ENCODE peak calls at places on chromosome 10, in five cellular contexts. One of them, this sample, is unnamed.

GRCh38 chr10:2985729-2986232 is 81.6 kb upstream of the PFKP start:
- DNase-seq in tibial nerve: no peak
- DNase-seq in GM23338: no peak
- DNase-seq in B cell: no peak
- DNase-seq in transverse colon: peak
- DNase-seq in this sample: no peak

GRCh38 chr10:46227571-46228075 is 59.2 kb upstream of the ANTXRL start:
- DNase-seq in tibial nerve: no peak
- DNase-seq in GM23338: no peak
- DNase-seq in B cell: no peak
- DNase-seq in transverse colon: no peak
- DNase-seq in this sample: peak

GRCh38 chr10:19014034-19014433 is 34.6 kb upstream of the MALRD1 start:
- DNase-seq in tibial nerve: no peak
- DNase-seq in GM23338: no peak
- DNase-seq in B cell: no peak
- DNase-seq in transverse colon: no peak
- DNase-seq in this sample: no peak

GRCh38 chr10:92790449-92790848 is 57.9 kb upstream of the EXOC6 start:
- DNase-seq in tibial nerve: no peak
- DNase-seq in GM23338: no peak
- DNase-seq in B cell: peak
- DNase-seq in transverse colon: no peak
- DNase-seq in this sample: no peak

GRCh38 chr10:11170993-11171416 is 153.3 kb downstream of the CELF2 start:
- DNase-seq in tibial nerve: no peak
- DNase-seq in GM23338: no peak
- DNase-seq in B cell: no peak
- DNase-seq in transverse colon: no peak
- DNase-seq in this sample: no peak

GRCh38 chr10:96585726-96586418 is 940 bp downstream of the TM9SF3 start:
- DNase-seq in tibial nerve: no peak
- DNase-seq in GM23338: peak
- DNase-seq in B cell: no peak
- DNase-seq in transverse colon: peak
- DNase-seq in this sample: no peak

GRCh38 chr10:89679986-89680385 is 21.4 kb upstream of the KIF20B start:
- DNase-seq in tibial nerve: no peak
- DNase-seq in GM23338: no peak
- DNase-seq in B cell: no peak
- DNase-seq in transverse colon: no peak
- DNase-seq in this sample: no peak

GRCh38 chr10:89555688-89556445 is 20.5 kb upstream of the SLC16A12 start:
- DNase-seq in tibial nerve: no peak
- DNase-seq in GM23338: peak
- DNase-seq in B cell: no peak
- DNase-seq in transverse colon: no peak
- DNase-seq in this sample: no peak

GRCh38 chr10:35216303-35216905 is 89.8 kb downstream of the CREM start:
- DNase-seq in tibial nerve: peak
- DNase-seq in GM23338: no peak
- DNase-seq in B cell: no peak
- DNase-seq in transverse colon: peak
- DNase-seq in this sample: no peak

GRCh38 chr10:123990889-123991288 is 99.3 kb upstream of the CPXM2 start:
- DNase-seq in tibial nerve: no peak
- DNase-seq in GM23338: no peak
- DNase-seq in B cell: no peak
- DNase-seq in transverse colon: no peak
- DNase-seq in this sample: no peak

GRCh38 chr10:17354781-17355180 is 99.6 kb downstream of the ST8SIA6 start:
- DNase-seq in tibial nerve: no peak
- DNase-seq in GM23338: no peak
- DNase-seq in B cell: no peak
- DNase-seq in transverse colon: no peak
- DNase-seq in this sample: no peak

GRCh38 chr10:46022978-46023702 is 7.3 kb downstream of the NCOA4 start:
- DNase-seq in tibial nerve: peak
- DNase-seq in GM23338: peak
- DNase-seq in B cell: peak
- DNase-seq in transverse colon: peak
- DNase-seq in this sample: peak

GRCh38 chr10:10826125-10826524 is 191.5 kb upstream of the CELF2 start:
- DNase-seq in tibial nerve: no peak
- DNase-seq in GM23338: no peak
- DNase-seq in B cell: no peak
- DNase-seq in transverse colon: no peak
- DNase-seq in this sample: no peak

GRCh38 chr10:24721254-24722106 is 2.2 kb downstream of the ARHGAP21 start:
- DNase-seq in tibial nerve: no peak
- DNase-seq in GM23338: peak
- DNase-seq in B cell: no peak
- DNase-seq in transverse colon: peak
- DNase-seq in this sample: peak

GRCh38 chr10:35579726-35580420 is 25.3 kb upstream of the GJD4 start:
- DNase-seq in tibial nerve: no peak
- DNase-seq in GM23338: no peak
- DNase-seq in B cell: no peak
- DNase-seq in transverse colon: no peak
- DNase-seq in this sample: no peak

GRCh38 chr10:119302172-119302571 is 94.8 kb downstream of the GRK5 start:
- DNase-seq in tibial nerve: no peak
- DNase-seq in GM23338: no peak
- DNase-seq in B cell: no peak
- DNase-seq in transverse colon: no peak
- DNase-seq in this sample: no peak

GRCh38 chr10:54854389-54854788 is 53.4 kb upstream of the PCDH15 start:
- DNase-seq in tibial nerve: no peak
- DNase-seq in GM23338: no peak
- DNase-seq in B cell: no peak
- DNase-seq in transverse colon: no peak
- DNase-seq in this sample: no peak

GRCh38 chr10:83536426-83536825 is 602.9 kb upstream of the GHITM start:
- DNase-seq in tibial nerve: no peak
- DNase-seq in GM23338: no peak
- DNase-seq in B cell: no peak
- DNase-seq in transverse colon: no peak
- DNase-seq in this sample: no peak

GRCh38 chr10:122503886-122504285 is 42.5 kb downstream of the HTRA1 start:
- DNase-seq in tibial nerve: no peak
- DNase-seq in GM23338: no peak
- DNase-seq in B cell: no peak
- DNase-seq in transverse colon: no peak
- DNase-seq in this sample: no peak

GRCh38 chr10:46031648-46032532 is 1.5 kb upstream of the NCOA4 start:
- DNase-seq in tibial nerve: no peak
- DNase-seq in GM23338: no peak
- DNase-seq in B cell: no peak
- DNase-seq in transverse colon: no peak
- DNase-seq in this sample: no peak

GRCh38 chr10:87862644-87863101 is 660 bp downstream of the KLLN start:
- DNase-seq in tibial nerve: no peak
- DNase-seq in GM23338: no peak
- DNase-seq in B cell: no peak
- DNase-seq in transverse colon: no peak
- DNase-seq in this sample: no peak

GRCh38 chr10:118444016-118444415 is 101.9 kb upstream of the FAM204A start:
- DNase-seq in tibial nerve: no peak
- DNase-seq in GM23338: no peak
- DNase-seq in B cell: no peak
- DNase-seq in transverse colon: no peak
- DNase-seq in this sample: no peak

GRCh38 chr10:29501692-29502091 is 133.1 kb downstream of the SVIL start:
- DNase-seq in tibial nerve: no peak
- DNase-seq in GM23338: no peak
- DNase-seq in B cell: no peak
- DNase-seq in transverse colon: no peak
- DNase-seq in this sample: no peak

GRCh38 chr10:79142522-79143309 is 74.0 kb downstream of the ZMIZ1 start:
- DNase-seq in tibial nerve: no peak
- DNase-seq in GM23338: no peak
- DNase-seq in B cell: no peak
- DNase-seq in transverse colon: no peak
- DNase-seq in this sample: no peak

GRCh38 chr10:15824498-15824897 is 35.8 kb downstream of the MINDY3 start:
- DNase-seq in tibial nerve: no peak
- DNase-seq in GM23338: no peak
- DNase-seq in B cell: no peak
- DNase-seq in transverse colon: no peak
- DNase-seq in this sample: no peak

GRCh38 chr10:117240105-117240729 is 697 bp upstream of the SLC18A2 start:
- DNase-seq in tibial nerve: no peak
- DNase-seq in GM23338: peak
- DNase-seq in B cell: no peak
- DNase-seq in transverse colon: no peak
- DNase-seq in this sample: no peak

GRCh38 chr10:60536529-60537114 is 146.9 kb upstream of the ANK3 start:
- DNase-seq in tibial nerve: no peak
- DNase-seq in GM23338: no peak
- DNase-seq in B cell: no peak
- DNase-seq in transverse colon: no peak
- DNase-seq in this sample: no peak

GRCh38 chr10:122279725-122280141 is 8.6 kb downstream of the BTBD16 start:
- DNase-seq in tibial nerve: no peak
- DNase-seq in GM23338: peak
- DNase-seq in B cell: no peak
- DNase-seq in transverse colon: no peak
- DNase-seq in this sample: peak

GRCh38 chr10:78211476-78212110 is 177.9 kb downstream of the RPS24 start:
- DNase-seq in tibial nerve: peak
- DNase-seq in GM23338: peak
- DNase-seq in B cell: no peak
- DNase-seq in transverse colon: no peak
- DNase-seq in this sample: no peak

GRCh38 chr10:132497788-132498561 is 39.6 kb upstream of the INPP5A start:
- DNase-seq in tibial nerve: no peak
- DNase-seq in GM23338: no peak
- DNase-seq in B cell: no peak
- DNase-seq in transverse colon: no peak
- DNase-seq in this sample: no peak

DNA sequence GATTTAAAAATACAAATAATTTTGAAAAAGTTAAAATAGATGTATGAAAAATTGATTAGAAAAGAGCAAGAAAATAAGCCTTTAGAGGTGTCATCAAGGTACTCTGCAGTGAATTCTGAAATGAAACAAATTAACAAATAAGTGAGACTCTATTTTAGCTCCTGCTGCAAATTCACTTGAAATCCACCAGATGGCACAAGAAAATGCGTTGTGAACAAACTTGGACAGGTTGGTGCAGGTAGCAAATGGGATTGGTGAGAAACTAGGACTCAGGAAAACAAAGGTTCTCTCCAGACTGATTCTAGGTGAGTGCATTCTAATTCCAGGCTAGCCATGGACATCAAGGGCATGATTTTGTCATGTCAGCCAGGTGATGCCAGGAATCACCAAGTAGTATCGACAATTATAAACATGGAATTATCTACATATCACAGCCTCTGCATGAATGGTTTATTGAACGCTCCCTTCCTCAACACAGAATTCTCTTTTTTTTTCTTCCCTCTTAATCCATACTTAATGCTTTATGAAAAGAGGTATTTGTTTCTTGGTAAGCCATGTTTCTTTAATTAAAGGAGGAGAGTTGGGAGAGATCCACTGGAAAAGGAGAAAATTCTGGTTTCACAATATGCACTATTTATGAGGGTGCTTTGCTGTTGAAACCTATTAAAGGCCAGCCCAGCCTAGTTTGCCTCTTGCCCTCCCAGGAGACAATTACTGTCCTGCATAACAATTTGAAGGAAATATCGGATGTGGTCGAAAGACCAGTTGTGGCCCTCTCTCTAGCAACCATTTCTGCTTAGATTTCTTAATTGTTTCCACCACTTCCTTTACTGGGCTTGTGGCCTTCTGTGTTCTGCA is 118.1 kb downstream of the ZNF365 start:
- DNase-seq in tibial nerve: no peak
- DNase-seq in GM23338: peak
- DNase-seq in B cell: peak
- DNase-seq in transverse colon: no peak
- DNase-seq in this sample: no peak
- TF ChIP-seq CTCF in tibial nerve: peak
- TF ChIP-seq CTCF in GM23338: peak
- TF ChIP-seq CTCF in B cell: peak
- TF ChIP-seq CTCF in transverse colon: peak
- TF ChIP-seq CTCF in this sample: no peak

GRCh38 chr10:91632671-91633550 is at the start of gene PPP1R3C:
- DNase-seq in tibial nerve: peak
- DNase-seq in GM23338: peak
- DNase-seq in B cell: peak
- DNase-seq in transverse colon: peak
- DNase-seq in this sample: peak
- TF ChIP-seq CTCF in tibial nerve: peak
- TF ChIP-seq CTCF in GM23338: peak
- TF ChIP-seq CTCF in B cell: no peak
- TF ChIP-seq CTCF in transverse colon: peak
- TF ChIP-seq CTCF in this sample: no peak

DNA sequence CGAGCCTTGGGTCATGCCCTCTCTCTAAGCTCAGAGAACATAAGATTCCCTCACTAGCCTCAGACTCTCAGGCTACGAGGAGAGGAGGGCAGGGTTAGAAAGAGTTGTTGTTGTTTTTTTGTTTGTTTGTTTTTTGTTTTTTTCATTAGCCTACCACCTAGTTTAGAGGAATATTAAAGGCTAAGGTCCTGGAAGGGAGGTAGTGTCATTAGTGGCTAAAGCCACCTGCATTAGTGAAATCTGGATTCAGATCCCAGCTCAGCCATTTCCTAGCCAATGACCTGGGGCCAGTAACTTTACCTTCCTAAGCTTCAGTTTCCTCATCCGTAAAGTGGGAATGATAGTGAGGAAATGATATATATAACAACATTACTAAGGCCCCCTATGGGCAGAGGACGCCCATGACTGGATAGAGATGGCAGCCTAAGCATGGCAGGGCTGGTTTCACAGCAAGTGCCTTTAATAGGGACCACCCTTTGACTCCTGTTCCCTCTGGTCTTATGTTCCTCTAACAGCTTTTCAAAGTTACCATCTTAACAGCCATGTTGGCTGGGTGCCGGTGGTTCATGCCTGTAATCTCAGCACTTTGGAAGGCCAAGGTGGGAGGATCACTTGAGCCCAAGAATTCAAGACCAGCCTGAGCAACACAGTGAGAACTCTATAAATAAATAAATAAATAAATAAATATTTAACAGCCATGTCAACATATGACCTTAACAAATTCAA is 5.1 kb downstream of the DDIT4 start:
- DNase-seq in tibial nerve: no peak
- DNase-seq in GM23338: no peak
- DNase-seq in B cell: no peak
- DNase-seq in transverse colon: no peak
- DNase-seq in this sample: no peak
- TF ChIP-seq CTCF in tibial nerve: no peak
- TF ChIP-seq CTCF in GM23338: peak
- TF ChIP-seq CTCF in B cell: no peak
- TF ChIP-seq CTCF in transverse colon: no peak
- TF ChIP-seq CTCF in this sample: no peak

DNA sequence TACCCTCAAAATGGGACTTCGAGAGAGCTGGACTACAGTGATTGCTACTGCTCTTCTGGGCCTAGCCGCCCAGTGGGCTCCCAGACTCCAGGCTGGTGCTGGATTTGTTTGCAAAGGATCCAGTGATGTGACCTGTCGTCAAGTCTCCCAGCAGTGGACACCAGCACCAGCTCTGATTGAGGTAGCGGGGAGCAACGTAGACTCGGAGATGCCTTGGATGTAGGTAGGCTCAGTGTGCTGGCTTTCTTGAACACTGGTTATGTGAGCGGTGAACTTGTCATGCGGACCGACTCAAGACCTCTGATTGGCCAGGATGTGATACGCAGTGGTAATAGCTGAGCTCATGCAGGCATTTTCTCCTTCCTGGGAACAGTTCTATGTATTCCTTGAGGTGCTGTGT is 19.4 kb downstream of the AKR1C2 start:
- DNase-seq in tibial nerve: no peak
- DNase-seq in GM23338: no peak
- DNase-seq in B cell: no peak
- DNase-seq in transverse colon: no peak
- DNase-seq in this sample: no peak
- TF ChIP-seq CTCF in tibial nerve: no peak
- TF ChIP-seq CTCF in GM23338: no peak
- TF ChIP-seq CTCF in B cell: no peak
- TF ChIP-seq CTCF in transverse colon: no peak
- TF ChIP-seq CTCF in this sample: no peak

This sample was measured in mesothelial cell of epicardium.